ENCODE peak calls at places on chromosomes 7 and 10, in ten cellular contexts. N is GM23338, Y is left ventricle myocardium inferior, R is neuronal stem cell, W is ovary, Z is heart left ventricle, M is spleen, O is MM.1S, S is stomach, T is DND-41. V is an unnamed sample.

GRCh38 chr10:22690158-22690557 is 24.2 kb downstream of the PIP4K2A start:
- DNase-seq in N (no peak), R (no peak), Y (no peak), O (no peak), Z (no peak), W (no peak), T (no peak), M (no peak), S (no peak), V (no peak)

GRCh38 chr10:110642980-110643655 is 1.0 kb upstream of the RBM20 start:
- DNase-seq in T (no peak), M (no peak), S (no peak), R (peak; percentile 61), N (peak; percentile 80), Y (peak; percentile 26), W (no peak), O (no peak), Z (no peak), V (no peak)

GRCh38 chr7:28207486-28208158 is 27.0 kb upstream of the JAZF1 start:
- DNase-seq in W (no peak), T (no peak), R (no peak), Z (no peak), S (no peak), O (peak; percentile 68), N (no peak), Y (no peak), M (no peak), V (no peak)

GRCh38 chr10:107409517-107409916 is 245.0 kb upstream of the SORCS1 start:
- DNase-seq in Z (no peak), W (no peak), Y (no peak), R (no peak), S (no peak), O (peak; percentile 16), N (peak; percentile 61), M (no peak), T (no peak), V (peak; percentile 34)

GRCh38 chr10:119666709-119667004 is 15.5 kb downstream of the BAG3 start:
- DNase-seq in Z (no peak), S (no peak), Y (no peak), M (no peak), N (no peak), R (no peak), W (no peak), T (no peak), O (no peak), V (no peak)

GRCh38 chr10:132294561-132295320 is 13.0 kb downstream of the STK32C start:
- DNase-seq in M (peak; percentile 49), Y (peak; percentile 5), W (no peak), Z (no peak), R (peak; percentile 64), N (peak; percentile 69), O (no peak), T (peak; percentile 24), S (no peak), V (no peak)

GRCh38 chr7:104621332-104621731 is 292.9 kb downstream of the LHFPL3 start:
- DNase-seq in W (no peak), Z (no peak), T (no peak), R (no peak), M (no peak), S (no peak), O (no peak), N (no peak), Y (no peak), V (no peak)

GRCh38 chr7:29140873-29141468 is 5.4 kb downstream of the CPVL start:
- DNase-seq in Z (no peak), O (no peak), Y (no peak), M (no peak), T (no peak), N (no peak), W (no peak), R (no peak), S (no peak), V (peak; percentile 78)

DNA sequence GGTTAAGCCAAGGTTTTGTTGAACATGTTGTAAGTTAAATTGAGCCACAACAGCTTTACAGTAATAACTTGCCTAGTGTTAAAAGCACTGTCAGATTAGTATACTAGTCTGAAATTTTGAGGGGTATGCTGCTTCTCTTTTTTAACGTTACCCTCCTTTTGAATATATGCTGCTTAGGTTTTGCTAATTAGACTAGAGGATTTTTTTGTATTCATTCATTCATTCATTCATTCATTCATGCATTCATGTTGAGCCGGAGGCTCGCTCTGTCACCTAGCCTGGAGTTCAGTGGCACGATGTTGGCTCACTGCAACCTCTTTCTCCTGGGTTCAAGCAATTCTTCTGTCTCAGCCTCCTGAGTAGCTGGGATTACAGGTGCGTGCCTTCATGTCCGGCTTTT is 24.7 kb downstream of the DNAJB6 start:
- DNase-seq in M (no peak), Z (no peak), W (no peak), T (no peak), N (no peak), R (no peak), O (no peak), S (no peak), Y (no peak), V (no peak)
- H3K36me3 ChIP-seq in M (peaks cover 87% of the 10 kb centered on the region), Z (peaks cover 81% of the 10 kb centered on the region), W (no peaks in the 10 kb centered on the region), T (peaks cover 95% of the 10 kb centered on the region), N (peaks cover 68% of the 10 kb centered on the region), R (peaks cover 88% of the 10 kb centered on the region), O (peaks cover 31% of the 10 kb centered on the region), S (peaks cover 54% of the 10 kb centered on the region), Y (peaks cover 78% of the 10 kb centered on the region), V (peaks cover 16% of the 10 kb centered on the region)

GRCh38 chr10:31129880-31130405 is 98.3 kb upstream of the ZNF438 start:
- DNase-seq in S (no peak), N (no peak), Y (no peak), R (no peak), Z (no peak), O (no peak), M (no peak), W (no peak), T (peak; percentile 17), V (no peak)

GRCh38 chr10:31133251-31133627 is 101.6 kb upstream of the ZNF438 start:
- DNase-seq in Z (no peak), Y (no peak), R (peak; percentile 20), W (peak; percentile 23), M (no peak), T (no peak), O (no peak), N (no peak), S (no peak), V (no peak)

GRCh38 chr10:31133628-31134302 is 102.1 kb upstream of the ZNF438 start:
- DNase-seq in M (peak; percentile 93), Y (peak; percentile 88), N (peak; percentile 71), R (peak; percentile 87), S (peak; percentile 81), T (peak; percentile 92), O (peak; percentile 26), W (peak; percentile 88), Z (peak; percentile 91), V (peak; percentile 72)

GRCh38 chr10:31134303-31134928 is 102.8 kb upstream of the ZNF438 start:
- DNase-seq in W (peak; percentile 39), R (no peak), O (no peak), T (peak; percentile 56), Y (no peak), S (no peak), Z (no peak), N (peak; percentile 57), M (no peak), V (no peak)

GRCh38 chr10:31132681-31133239 is 101.1 kb upstream of the ZNF438 start:
- DNase-seq in N (peak; percentile 3), Z (no peak), O (no peak), M (peak; percentile 73), T (peak; percentile 35), R (no peak), Y (no peak), W (no peak), S (no peak), V (no peak)
- H3K27ac ChIP-seq in N (no peak overlapping the region), Z (peak overlapping the region; percentile 87), O (no peak overlapping the region), M (no peak overlapping the region), T (peak overlapping the region; percentile 94), R (peak overlapping the region; percentile 99), Y (peak overlapping the region; percentile 92), W (no peak overlapping the region), S (peak overlapping the region; percentile 83), V (peak overlapping the region; percentile 3)

GRCh38 chr10:77566914-77567566 is 70.6 kb downstream of the KCNMA1 start:
- DNase-seq in N (no peak), S (no peak), M (no peak), O (no peak), Y (no peak), T (no peak), W (no peak), R (no peak), Z (no peak), V (no peak)

GRCh38 chr10:77566228-77566627 is 71.4 kb downstream of the KCNMA1 start:
- DNase-seq in S (no peak), W (no peak), O (no peak), T (no peak), N (no peak), M (no peak), Y (no peak), Z (no peak), R (no peak), V (no peak)

GRCh38 chr10:77563638-77564270 is 73.9 kb downstream of the KCNMA1 start:
- DNase-seq in S (peak; percentile 73), O (no peak), W (no peak), N (no peak), R (no peak), T (no peak), Y (no peak), M (no peak), Z (no peak), V (peak; percentile 96)

GRCh38 chr10:77565590-77566023 is 72.0 kb downstream of the KCNMA1 start:
- DNase-seq in Y (no peak), N (peak; percentile 28), T (no peak), R (no peak), S (no peak), W (no peak), M (no peak), Z (no peak), O (no peak), V (no peak)

DNA sequence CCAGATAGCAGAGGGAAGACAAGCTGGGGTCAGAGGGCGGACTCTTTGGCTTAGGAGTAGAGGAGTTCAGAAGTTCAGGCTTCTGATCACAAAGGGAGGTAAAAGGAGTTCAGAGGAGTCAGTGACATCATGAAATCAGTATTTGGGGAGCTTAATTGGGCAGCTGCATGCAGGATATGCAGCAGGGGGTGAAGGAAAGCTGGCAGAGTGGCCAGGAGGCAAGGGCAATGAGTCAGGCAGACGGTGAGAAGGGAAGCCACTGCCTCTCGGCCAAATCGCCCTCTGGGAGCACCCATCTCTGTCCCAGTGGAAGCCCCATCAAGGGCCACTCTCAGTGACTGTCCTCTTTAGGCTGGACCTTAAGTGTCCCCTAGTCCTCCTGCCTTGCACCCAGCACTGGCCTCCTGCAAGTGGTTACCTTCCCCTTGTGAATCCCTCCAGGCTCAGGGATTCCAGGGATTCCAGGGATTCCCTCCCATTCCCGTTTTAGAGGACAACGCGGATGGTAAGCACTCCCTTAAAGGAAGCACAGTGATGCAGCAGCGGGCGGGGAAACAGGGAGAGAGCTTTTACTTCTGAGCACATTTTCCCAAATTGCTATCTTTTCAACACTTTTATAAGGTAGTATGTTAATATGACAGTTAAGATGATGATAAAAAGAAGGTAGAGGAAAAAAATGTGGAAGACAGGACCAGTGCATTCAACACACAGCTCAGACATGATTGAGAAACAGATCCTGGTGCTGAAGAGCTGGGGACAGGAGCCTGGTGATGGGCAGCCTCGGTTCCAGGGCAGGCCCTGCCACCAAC is 72.6 kb downstream of the KCNMA1 start:
- DNase-seq in R (peak; percentile 54), N (peak; percentile 94), O (no peak), S (no peak), T (no peak), Z (no peak), M (no peak), W (no peak), Y (no peak), V (peak; percentile 85)
- H3K4me1 ChIP-seq in R (no peaks in the 10 kb centered on the region), N (peaks cover 30% of the 10 kb centered on the region), O (no peaks in the 10 kb centered on the region), S (peaks cover 69% of the 10 kb centered on the region), T (no peaks in the 10 kb centered on the region), Z (no peaks in the 10 kb centered on the region), M (no peaks in the 10 kb centered on the region), W (no peaks in the 10 kb centered on the region), Y (no peaks in the 10 kb centered on the region), V (peaks cover 5% of the 10 kb centered on the region)

GRCh38 chr10:18273039-18273438 is 132.8 kb downstream of the CACNB2 start:
- DNase-seq in R (no peak), M (no peak), O (no peak), Y (no peak), Z (no peak), N (no peak), T (no peak), W (no peak), S (no peak), V (no peak)
- H3K36me3 ChIP-seq in R (no peaks in the 10 kb centered on the region), M (no peaks in the 10 kb centered on the region), O (no peaks in the 10 kb centered on the region), Y (no peaks in the 10 kb centered on the region), Z (no peaks in the 10 kb centered on the region), N (no peaks in the 10 kb centered on the region), T (no peaks in the 10 kb centered on the region), W (no peaks in the 10 kb centered on the region), S (no peaks in the 10 kb centered on the region), V (no peaks in the 10 kb centered on the region)

V was measured in small intestine.